ENCODE peak calls at places on chromosomes 6 and 20, in five cellular contexts. X is NCI-H2081, Y is KBM-7, N is astrocyte of the spinal cord, O is SK-N-MC. G is an unnamed sample.

GRCh38 chr6:101226677-101227135 is 166.8 kb upstream of the GRIK2 start:
- DNase-seq in X (peak; percentile 8), Y (peak; percentile 26), N (peak; percentile 1), O (no peak), G (no peak)

GRCh38 chr6:143060806-143061596 is at the start of gene AIG1:
- DNase-seq in X (peak; percentile 54), Y (peak; percentile 38), N (no peak), O (no peak), G (peak; percentile 20)

GRCh38 chr20:11083841-11084240 is 410.0 kb upstream of the JAG1 start:
- DNase-seq in X (no peak), Y (no peak), N (no peak), O (no peak), G (no peak)

GRCh38 chr20:15081301-15081700 is 743.9 kb upstream of the FLRT3 start:
- DNase-seq in X (no peak), Y (no peak), N (no peak), O (no peak), G (no peak)

GRCh38 chr20:51195419-51195901 is 172.6 kb upstream of the KCNG1 start:
- DNase-seq in X (peak; percentile 6), Y (no peak), N (peak; percentile 76), O (no peak), G (no peak)

GRCh38 chr6:82251942-82252341 is 4.4 kb upstream of the IBTK start:
- DNase-seq in X (peak; percentile 22), Y (peak; percentile 67), N (peak; percentile 65), O (no peak), G (no peak)

GRCh38 chr20:47318596-47319516 is 37.6 kb downstream of the ZMYND8 start:
- DNase-seq in X (no peak), Y (peak; percentile 54), N (peak; percentile 82), O (no peak), G (peak; percentile 18)

GRCh38 chr6:167985911-167986595 is 11.4 kb upstream of the KIF25 start:
- DNase-seq in X (no peak), Y (no peak), N (no peak), O (no peak), G (no peak)

GRCh38 chr6:80673367-80673766 is 566.9 kb downstream of the BCKDHB start:
- DNase-seq in X (no peak), Y (no peak), N (no peak), O (no peak), G (no peak)

GRCh38 chr6:83824388-83824801 is 28.8 kb upstream of the RIPPLY2 start:
- DNase-seq in X (no peak), Y (no peak), N (peak; percentile 13), O (no peak), G (no peak)

GRCh38 chr20:431012-431904 is 23.2 kb downstream of the RBCK1 start:
- DNase-seq in X (peak; percentile 69), Y (peak; percentile 80), N (peak; percentile 68), O (no peak), G (no peak)

GRCh38 chr6:166955121-166955864 is 1.1 kb downstream of the RNASET2 start:
- DNase-seq in X (no peak), Y (peak; percentile 86), N (no peak), O (no peak), G (no peak)

GRCh38 chr20:59043698-59044097 is 1.1 kb upstream of the PRELID3B start:
- DNase-seq in X (no peak), Y (no peak), N (no peak), O (no peak), G (no peak)

GRCh38 chr6:25629202-25629584 is 22.8 kb upstream of the SCGN start:
- DNase-seq in X (no peak), Y (no peak), N (no peak), O (no peak), G (no peak)

GRCh38 chr20:38640486-38640885 is 38.9 kb downstream of the ARHGAP40 start:
- DNase-seq in X (no peak), Y (no peak), N (no peak), O (no peak), G (no peak)

GRCh38 chr6:106732541-106732940 is 103.2 kb downstream of the QRSL1 start:
- DNase-seq in X (no peak), Y (no peak), N (no peak), O (no peak), G (no peak)

GRCh38 chr6:15255481-15256414 is 9.9 kb downstream of the JARID2 start:
- DNase-seq in X (no peak), Y (peak; percentile 66), N (no peak), O (no peak), G (no peak)

GRCh38 chr6:38989064-38989463 is 59.5 kb upstream of the GLP1R start:
- DNase-seq in X (no peak), Y (no peak), N (no peak), O (no peak), G (no peak)

GRCh38 chr6:144285798-144286502 is 815 bp downstream of the UTRN start:
- DNase-seq in X (no peak), Y (peak; percentile 71), N (no peak), O (no peak), G (no peak)

GRCh38 chr6:32669893-32670292 is 3.4 kb upstream of the HLA-DQB1 start:
- DNase-seq in X (no peak), Y (no peak), N (no peak), O (no peak), G (no peak)

GRCh38 chr6:151111670-151112069 is 128.1 kb upstream of the AKAP12 start:
- DNase-seq in X (no peak), Y (peak; percentile 10), N (no peak), O (no peak), G (no peak)

GRCh38 chr6:14035448-14035847 is 82.1 kb upstream of the CD83 start:
- DNase-seq in X (no peak), Y (no peak), N (peak; percentile 90), O (no peak), G (no peak)

GRCh38 chr6:3546121-3546520 is 89.3 kb upstream of the SLC22A23 start:
- DNase-seq in X (no peak), Y (no peak), N (no peak), O (no peak), G (no peak)

GRCh38 chr6:42452171-42453026 is 673 bp upstream of the TRERF1 start:
- DNase-seq in X (peak; percentile 88), Y (peak; percentile 76), N (peak; percentile 86), O (no peak), G (peak; percentile 57)

GRCh38 chr6:431986-432385 is 40.4 kb downstream of the IRF4 start:
- DNase-seq in X (no peak), Y (no peak), N (peak; percentile 15), O (no peak), G (no peak)

GRCh38 chr6:46638650-46639049 is 14.0 kb downstream of the CYP39A1 start:
- DNase-seq in X (no peak), Y (no peak), N (no peak), O (no peak), G (no peak)

GRCh38 chr20:36461600-36462439 is 79.5 kb upstream of the MYL9 start:
- DNase-seq in X (peak; percentile 31), Y (peak; percentile 30), N (no peak), O (no peak), G (no peak)

GRCh38 chr20:41134362-41135186 is 2.8 kb upstream of the PLCG1 start:
- DNase-seq in X (no peak), Y (no peak), N (no peak), O (no peak), G (no peak)

GRCh38 chr6:12601881-12602280 is 114.7 kb upstream of the PHACTR1 start:
- DNase-seq in X (no peak), Y (no peak), N (no peak), O (no peak), G (no peak)

GRCh38 chr6:132969188-132969587 is 154.8 kb downstream of the RPS12 start:
- DNase-seq in X (no peak), Y (no peak), N (peak; percentile 24), O (no peak), G (no peak)

GRCh38 chr6:140271759-140272377 is 897.4 kb upstream of the CITED2 start:
- DNase-seq in X (peak; percentile 45), Y (no peak), N (no peak), O (no peak), G (no peak)

GRCh38 chr20:49388790-49389189 is 93.7 kb downstream of the KCNB1 start:
- DNase-seq in X (no peak), Y (no peak), N (peak; percentile 8), O (no peak), G (no peak)

GRCh38 chr20:37480915-37481314 is 40.1 kb upstream of the NNAT start:
- DNase-seq in X (no peak), Y (no peak), N (no peak), O (no peak), G (no peak)

GRCh38 chr6:168232046-168232445 is 87.5 kb downstream of the DACT2 start:
- DNase-seq in X (no peak), Y (no peak), N (no peak), O (no peak), G (no peak)

GRCh38 chr20:458766-459165 is 3.6 kb downstream of the TBC1D20 start:
- DNase-seq in X (no peak), Y (peak; percentile 66), N (no peak), O (no peak), G (no peak)

GRCh38 chr6:166906376-166907044 is 49.8 kb downstream of the RNASET2 start:
- DNase-seq in X (no peak), Y (no peak), N (no peak), O (no peak), G (no peak)

G was measured in brain pericyte.